ENCODE peak calls at places on chromosome 18, in six cellular contexts. O, R, X, Z, B and D are unnamed samples.

GRCh38 chr18:47758000-47758399 is 172.5 kb downstream of the SMAD2 start:
- DNase-seq in O (no peak), X (no peak), B (no peak), R (no peak), Z (no peak), D (no peak)

GRCh38 chr18:51716277-51716676 is 518.8 kb upstream of the MEX3C start:
- DNase-seq in O (no peak), R (no peak), Z (no peak), X (no peak), B (no peak), D (no peak)

GRCh38 chr18:29853126-29853525 is 1189.4 kb downstream of the DSC3 start:
- DNase-seq in B (no peak), X (no peak), Z (no peak), R (no peak), O (no peak), D (no peak)

GRCh38 chr18:46466236-46467160 is 190.5 kb downstream of the LOXHD1 start:
- DNase-seq in X (no peak), B (no peak), O (no peak), R (no peak), Z (no peak), D (no peak)

GRCh38 chr18:58570360-58571064 is 58.4 kb downstream of the ALPK2 start:
- DNase-seq in X (no peak), Z (no peak), R (no peak), O (no peak), B (no peak), D (no peak)

GRCh38 chr18:69326094-69326493 is 74.6 kb upstream of the DOK6 start:
- DNase-seq in B (no peak), R (no peak), O (no peak), Z (no peak), X (no peak), D (peak)

GRCh38 chr18:48826271-48826670 is 124.5 kb downstream of the SMAD7 start:
- DNase-seq in R (peak), O (no peak), X (no peak), Z (no peak), B (no peak), D (no peak)

GRCh38 chr18:33577688-33578370 is at the start of gene ASXL3:
- DNase-seq in X (no peak), B (no peak), Z (no peak), R (no peak), O (no peak), D (no peak)

GRCh38 chr18:10926565-10927194 is 222.7 kb downstream of the PIEZO2 start:
- DNase-seq in X (no peak), O (no peak), Z (no peak), R (no peak), B (no peak), D (no peak)

GRCh38 chr18:42087876-42088275 is 132.8 kb downstream of the PIK3C3 start:
- DNase-seq in Z (no peak), B (no peak), X (no peak), O (no peak), R (no peak), D (no peak)